ENCODE peak calls at places on chromosome 9, in seven cellular contexts. E is uterus, I is kidney epithelial cell, J is neural progenitor cell, X is Peyer's patch, U is thoracic aorta, F is Panc1. H is an unnamed sample.
A peak's percentile ranks its signal among the peaks of the same experiment; 100 is the strongest.

GRCh38 chr9:101999441-101999840 is 261.0 kb upstream of the GRIN3A start:
- DNase-seq in E (no peak), I (peak; percentile 23), J (peak; percentile 3), X (no peak), U (no peak), F (no peak), H (no peak)

GRCh38 chr9:37529111-37529510 is 43.4 kb downstream of the POLR1E start:
- DNase-seq in E (no peak), I (peak; percentile 77), J (no peak), X (peak; percentile 91), U (no peak), F (no peak), H (no peak)

GRCh38 chr9:115157245-115157674 is 39.3 kb upstream of the TNC start:
- DNase-seq in E (peak; percentile 24), I (peak; percentile 74), J (no peak), X (no peak), U (no peak), F (no peak), H (peak; percentile 75)

GRCh38 chr9:122342323-122343050 is 28.3 kb upstream of the PTGS1 start:
- DNase-seq in E (no peak), I (no peak), J (peak; percentile 60), X (no peak), U (no peak), F (no peak), H (no peak)

GRCh38 chr9:105206821-105207699 is 37.4 kb upstream of the SLC44A1 start:
- DNase-seq in E (peak; percentile 60), I (no peak), J (no peak), X (no peak), U (no peak), F (no peak), H (peak; percentile 47)

GRCh38 chr9:124788542-124789217 is 11.7 kb downstream of the OLFML2A start:
- DNase-seq in E (no peak), I (no peak), J (no peak), X (no peak), U (no peak), F (no peak), H (no peak)

GRCh38 chr9:123997665-123998277 is 13.8 kb upstream of the LHX2 start:
- DNase-seq in E (no peak), I (no peak), J (peak; percentile 64), X (peak; percentile 74), U (no peak), F (no peak), H (no peak)

GRCh38 chr9:75064307-75065025 is 23.5 kb downstream of the NMRK1 start:
- DNase-seq in E (no peak), I (no peak), J (no peak), X (no peak), U (no peak), F (no peak), H (peak; percentile 19)

GRCh38 chr9:136324501-136325300 is 2.6 kb upstream of the GPSM1 start:
- DNase-seq in E (no peak), I (no peak), J (peak; percentile 61), X (no peak), U (no peak), F (no peak), H (no peak)

GRCh38 chr9:82555408-82555807 is 507.5 kb downstream of the RASEF start:
- DNase-seq in E (no peak), I (no peak), J (no peak), X (no peak), U (no peak), F (no peak), H (no peak)

GRCh38 chr9:85703398-85703797 is 38.4 kb downstream of the AGTPBP1 start:
- DNase-seq in E (no peak), I (no peak), J (no peak), X (no peak), U (no peak), F (no peak), H (no peak)

GRCh38 chr9:134221273-134222017 is 57.1 kb upstream of the RNU6ATAC start:
- DNase-seq in E (no peak), I (no peak), J (no peak), X (peak; percentile 70), U (no peak), F (no peak), H (no peak)

GRCh38 chr9:97959585-97959984 is 21.6 kb upstream of the HEMGN start:
- DNase-seq in E (no peak), I (no peak), J (no peak), X (no peak), U (no peak), F (no peak), H (no peak)
- TF ChIP-seq CTCF in E (no peak), I (no peak), J (no peak), X (no peak), U (no peak), F (no peak), H (no peak)

DNA sequence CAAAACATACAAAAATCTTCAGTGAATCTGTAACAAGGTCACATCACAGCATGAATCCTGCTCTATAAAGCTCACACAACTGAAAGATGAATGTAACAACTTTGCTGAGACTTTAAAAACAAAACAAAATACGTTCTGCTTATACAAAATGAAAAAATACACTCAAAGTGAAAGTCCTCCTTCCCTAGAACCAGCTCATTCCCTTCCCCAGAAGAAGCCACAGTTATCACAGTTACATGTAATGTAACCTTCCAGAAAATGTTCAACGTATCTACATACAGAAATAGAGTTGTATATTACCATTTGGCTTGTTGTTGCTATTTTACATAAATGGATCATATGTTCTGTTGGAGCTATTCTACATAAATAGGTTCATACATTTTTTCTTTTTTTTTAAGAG is 2.6 kb downstream of the AUH start:
- DNase-seq in E (no peak), I (no peak), J (no peak), X (no peak), U (no peak), F (no peak), H (no peak)
- H3K4me3 ChIP-seq in E (no peak overlapping the region), I (no peak overlapping the region), J (no peak overlapping the region), X (no peak overlapping the region), U (no peak overlapping the region), F (no peak overlapping the region), H (no peak overlapping the region)

GRCh38 chr9:4073371-4073770 is 226.5 kb downstream of the GLIS3 start:
- DNase-seq in E (no peak), I (no peak), J (peak; percentile 38), X (no peak), U (no peak), F (peak; percentile 2), H (no peak)
- TF ChIP-seq CTCF in E (no peak), I (peak; percentile 29), J (peak; percentile 55), X (peak; percentile 25), U (no peak), F (peak; percentile 36), H (peak; percentile 43)

GRCh38 chr9:86903461-86904010 is 43.8 kb downstream of the GAS1 start:
- DNase-seq in E (peak; percentile 43), I (no peak), J (no peak), X (no peak), U (no peak), F (no peak), H (no peak)
- H3K4me3 ChIP-seq in E (peak overlapping the region; percentile 5), I (no peak overlapping the region), J (peak overlapping the region; percentile 45), X (no peak overlapping the region), U (peak overlapping the region; percentile 47), F (no peak overlapping the region), H (no peak overlapping the region)

DNA sequence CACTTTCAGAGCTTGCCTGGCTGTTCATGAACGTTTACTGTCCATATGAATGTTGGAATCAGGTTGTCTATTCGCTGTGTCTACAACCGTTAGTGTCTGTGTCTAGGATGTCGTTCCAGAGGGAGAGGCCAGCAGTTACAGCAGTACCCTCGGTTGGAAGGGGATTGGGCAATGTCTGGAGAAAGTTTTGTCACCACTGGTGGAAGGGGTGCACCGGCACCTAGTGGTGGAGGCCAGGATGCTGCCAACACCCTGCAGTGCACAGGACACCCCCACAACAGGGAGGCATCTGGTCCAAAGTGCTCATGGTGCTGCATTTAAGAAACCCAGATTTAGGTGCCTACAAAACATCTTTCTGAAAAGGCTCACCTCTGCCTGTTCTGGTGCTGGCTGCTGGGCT is 220.7 kb downstream of the FANCC start:
- DNase-seq in E (no peak), I (no peak), J (no peak), X (no peak), U (no peak), F (no peak), H (peak; percentile 48)
- TF ChIP-seq CTCF in E (no peak), I (no peak), J (no peak), X (peak; percentile 11), U (no peak), F (no peak), H (peak; percentile 39)

DNA sequence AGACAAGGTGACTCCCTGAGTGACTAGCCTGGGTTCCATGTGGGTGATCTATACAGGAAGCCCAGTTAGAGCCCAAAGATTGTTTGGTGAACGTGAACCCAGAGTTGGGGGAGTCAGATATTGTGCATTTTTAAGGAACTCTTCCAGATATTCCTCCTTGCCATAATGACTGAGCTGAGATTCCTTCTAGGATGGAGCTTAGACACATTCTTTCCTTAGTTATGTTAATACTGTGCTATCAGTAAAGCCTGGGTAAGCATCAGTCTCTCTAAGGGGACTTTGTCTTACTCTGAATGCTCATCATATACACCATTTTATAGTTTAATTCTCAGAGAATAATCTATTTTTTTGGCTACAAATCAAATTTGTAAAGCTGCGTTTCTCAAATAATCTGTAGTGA is 68.1 kb downstream of the FOXB2 start:
- DNase-seq in E (no peak), I (no peak), J (no peak), X (no peak), U (no peak), F (no peak), H (no peak)
- H3K4me3 ChIP-seq in E (no peak overlapping the region), I (no peak overlapping the region), J (no peak overlapping the region), X (no peak overlapping the region), U (no peak overlapping the region), F (no peak overlapping the region), H (no peak overlapping the region)

H was measured in fibroblast of villous mesenchyme.